ENCODE peak calls at places on chromosomes 7 and 10, in four cellular contexts. C is Panc1, R is HepG2, H is K562. X is an unnamed sample.

GRCh38 chr7:43655584-43655983 is 72.7 kb downstream of the STK17A start:
- DNase-seq in C (no peak), R (no peak), H (no peak), X (no peak)

GRCh38 chr10:110993024-110993693 is 73.8 kb downstream of the SHOC2 start:
- DNase-seq in C (no peak), R (no peak), H (no peak), X (no peak)

GRCh38 chr7:28490831-28491230 is 78.5 kb downstream of the CREB5 start:
- DNase-seq in C (no peak), R (no peak), H (no peak), X (no peak)

GRCh38 chr10:108327706-108328105 is 1163.2 kb upstream of the SORCS1 start:
- DNase-seq in C (peak; percentile 4), R (no peak), H (no peak), X (no peak)

GRCh38 chr10:71985542-71986250 is 21.5 kb downstream of the CHST3 start:
- DNase-seq in C (no peak), R (no peak), H (no peak), X (no peak)

GRCh38 chr7:55569269-55569663 is 3.0 kb downstream of the VOPP1 start:
- DNase-seq in C (no peak), R (no peak), H (no peak), X (no peak)

GRCh38 chr10:7111574-7111973 is 299.3 kb downstream of the SFMBT2 start:
- DNase-seq in C (no peak), R (no peak), H (no peak), X (no peak)

GRCh38 chr10:18216482-18216881 is 76.3 kb downstream of the CACNB2 start:
- DNase-seq in C (no peak), R (peak; percentile 3), H (no peak), X (no peak)

GRCh38 chr10:70480254-70480861 is 1.8 kb downstream of the PALD1 start:
- DNase-seq in C (no peak), R (no peak), H (no peak), X (no peak)

GRCh38 chr7:81488210-81488609 is 281.6 kb downstream of the HGF start:
- DNase-seq in C (no peak), R (no peak), H (no peak), X (no peak)

GRCh38 chr7:97555845-97556431 is 175.9 kb upstream of the TAC1 start:
- DNase-seq in C (no peak), R (no peak), H (no peak), X (no peak)

GRCh38 chr7:28629216-28629848 is 217.0 kb downstream of the CREB5 start:
- DNase-seq in C (no peak), R (no peak), H (no peak), X (no peak)

GRCh38 chr7:139968931-139969330 is 93.8 kb downstream of the PARP12 start:
- DNase-seq in C (no peak), R (no peak), H (no peak), X (no peak)

GRCh38 chr10:119333146-119333792 is 125.9 kb downstream of the GRK5 start:
- DNase-seq in C (no peak), R (no peak), H (no peak), X (no peak)

GRCh38 chr7:135879238-135879637 is 97.9 kb downstream of the MTPN start:
- DNase-seq in C (no peak), R (no peak), H (no peak), X (no peak)

GRCh38 chr10:117647306-117647705 is 104.8 kb downstream of the EMX2 start:
- DNase-seq in C (no peak), R (no peak), H (no peak), X (no peak)

GRCh38 chr7:130096243-130096827 is 26.0 kb downstream of the KLHDC10 start:
- DNase-seq in C (no peak), R (no peak), H (no peak), X (no peak)

GRCh38 chr7:108049962-108050361 is 47.0 kb upstream of the LAMB1 start:
- DNase-seq in C (no peak), R (peak; percentile 59), H (no peak), X (no peak)

GRCh38 chr10:16586358-16587138 is 64.9 kb upstream of the C1QL3 start:
- DNase-seq in C (no peak), R (no peak), H (no peak), X (no peak)

GRCh38 chr10:52213511-52213831 is 100.6 kb upstream of the DKK1 start:
- DNase-seq in C (no peak), R (peak; percentile 47), H (no peak), X (no peak)

GRCh38 chr10:58064714-58065528 is 202.8 kb downstream of the IPMK start:
- DNase-seq in C (peak; percentile 45), R (peak; percentile 35), H (peak; percentile 23), X (peak; percentile 19)

GRCh38 chr10:124643281-124644009 is 100.7 kb downstream of the FAM53B start:
- DNase-seq in C (no peak), R (no peak), H (no peak), X (no peak)

GRCh38 chr7:150846291-150847115 is 5.8 kb upstream of the AOC1 start:
- DNase-seq in C (no peak), R (no peak), H (no peak), X (no peak)

GRCh38 chr10:132482090-132482489 is 55.5 kb upstream of the INPP5A start:
- DNase-seq in C (no peak), R (peak; percentile 44), H (no peak), X (no peak)

GRCh38 chr7:1512781-1513656 is 8.8 kb upstream of the INTS1 start:
- DNase-seq in C (no peak), R (no peak), H (peak; percentile 57), X (peak; percentile 77)

GRCh38 chr7:134212576-134213546 is 85.7 kb downstream of the LRGUK start:
- DNase-seq in C (no peak), R (no peak), H (peak; percentile 58), X (no peak)
- TF ChIP-seq TCF7L2 in C (no peak), R (no peak), H (no peak), X (no peak)

GRCh38 chr7:71768470-71768869 is 636.5 kb downstream of the GALNT17 start:
- DNase-seq in C (no peak), R (no peak), H (no peak), X (no peak)
- TF ChIP-seq TCF7L2 in C (no peak), R (no peak), H (no peak), X (no peak)

DNA sequence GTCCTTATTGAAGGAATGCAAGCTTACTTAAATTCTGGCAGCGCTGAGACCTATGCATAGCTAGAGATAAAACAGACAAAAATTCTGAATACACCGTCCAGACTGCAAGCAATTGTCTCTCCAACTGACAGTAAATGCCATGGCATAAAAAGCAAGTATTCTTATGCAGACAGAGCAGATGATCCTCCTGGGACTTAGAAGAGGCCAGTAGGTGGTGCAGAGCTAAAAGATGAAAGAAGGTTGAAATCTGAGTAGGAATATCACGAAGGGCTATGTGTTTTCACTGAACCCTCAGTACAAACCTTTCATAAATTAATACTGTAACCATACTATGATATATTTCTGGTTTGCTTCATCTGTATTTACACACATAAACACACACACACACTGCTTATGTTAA is 157.0 kb upstream of the CACNA2D1 start:
- DNase-seq in C (no peak), R (no peak), H (no peak), X (no peak)
- TF ChIP-seq TCF7L2 in C (no peak), R (no peak), H (no peak), X (peak; percentile 55)

GRCh38 chr7:335358-336148 is 45.6 kb downstream of the FOXL3 start:
- DNase-seq in C (no peak), R (no peak), H (no peak), X (no peak)
- TF ChIP-seq TCF7L2 in C (no peak), R (no peak), H (no peak), X (no peak)

GRCh38 chr10:78634389-78634815 is 434.4 kb upstream of the ZMIZ1 start:
- DNase-seq in C (peak; percentile 7), R (no peak), H (no peak), X (no peak)
- TF ChIP-seq TCF7L2 in C (no peak), R (no peak), H (no peak), X (no peak)